ENCODE peak calls at places on chromosomes 16 and 17, in seven cellular contexts. Y is body of pancreas, D is A549, I is sigmoid colon, K is heart right ventricle, U is cardiac fibroblast, S is astrocyte of the spinal cord. C is an unnamed sample.

GRCh38 chr17:5705081-5705875 is 121.0 kb upstream of the NLRP1 start:
- DNase-seq in Y (no peak), D (no peak), I (no peak), K (no peak), U (peak), S (no peak), C (no peak)

GRCh38 chr17:78707016-78707415 is 75.1 kb downstream of the CYTH1 start:
- DNase-seq in Y (no peak), D (peak), I (no peak), K (no peak), U (no peak), S (peak), C (no peak)

GRCh38 chr17:68491381-68491849 is 20.8 kb upstream of the PRKAR1A start:
- DNase-seq in Y (peak), D (no peak), I (peak), K (peak), U (peak), S (no peak), C (no peak)

GRCh38 chr16:1933097-1933661 is 9.8 kb downstream of the MSRB1 start:
- DNase-seq in Y (peak), D (no peak), I (no peak), K (no peak), U (no peak), S (no peak), C (no peak)

GRCh38 chr16:73054732-73055481 is 7.0 kb upstream of the ZFHX3 start:
- DNase-seq in Y (no peak), D (peak), I (peak), K (no peak), U (peak), S (peak), C (no peak)

GRCh38 chr16:23608194-23608593 is 12.1 kb upstream of the NDUFAB1 start:
- DNase-seq in Y (no peak), D (peak), I (no peak), K (peak), U (peak), S (peak), C (peak)

GRCh38 chr16:17277981-17278381 is 192.8 kb downstream of the XYLT1 start:
- DNase-seq in Y (peak), D (peak), I (no peak), K (peak), U (peak), S (no peak), C (no peak)

GRCh38 chr16:10616744-10617640 is 36.6 kb upstream of the EMP2 start:
- DNase-seq in Y (peak), D (peak), I (peak), K (peak), U (peak), S (peak), C (peak)

GRCh38 chr17:39695089-39695474 is 4.8 kb upstream of the ERBB2 start:
- DNase-seq in Y (no peak), D (no peak), I (no peak), K (no peak), U (no peak), S (no peak), C (no peak)

GRCh38 chr17:13562271-13562800 is 39.4 kb downstream of the HS3ST3A1 start:
- DNase-seq in Y (peak), D (peak), I (peak), K (no peak), U (no peak), S (peak), C (peak)

GRCh38 chr17:50060951-50061712 is 5.2 kb downstream of the ITGA3 start:
- DNase-seq in Y (peak), D (peak), I (peak), K (peak), U (peak), S (peak), C (peak)

GRCh38 chr16:5836979-5837670 is 739.5 kb upstream of the EEF2KMT start:
- DNase-seq in Y (no peak), D (no peak), I (no peak), K (no peak), U (no peak), S (peak), C (no peak)

GRCh38 chr16:3135120-3135715 is 389 bp downstream of the ZNF213 start:
- DNase-seq in Y (no peak), D (no peak), I (no peak), K (no peak), U (no peak), S (peak), C (no peak)

GRCh38 chr16:87778830-87779579 is 13.2 kb upstream of the KLHDC4 start:
- DNase-seq in Y (peak), D (peak), I (peak), K (peak), U (peak), S (peak), C (peak)

GRCh38 chr16:23082161-23082788 is 67.0 kb downstream of the USP31 start:
- DNase-seq in Y (no peak), D (peak), I (no peak), K (peak), U (peak), S (no peak), C (no peak)

GRCh38 chr17:74642995-74643394 is 19.5 kb upstream of the CD300E start:
- DNase-seq in Y (no peak), D (no peak), I (no peak), K (no peak), U (no peak), S (no peak), C (no peak)

GRCh38 chr17:42775534-42776098 is 2.4 kb downstream of the VPS25 start:
- DNase-seq in Y (no peak), D (no peak), I (no peak), K (no peak), U (no peak), S (peak), C (no peak)

GRCh38 chr17:39739020-39739884 is 1.5 kb downstream of the GRB7 start:
- DNase-seq in Y (peak), D (peak), I (no peak), K (no peak), U (peak), S (no peak), C (peak)

GRCh38 chr17:21417921-21418320 is 41.8 kb downstream of the KCNJ12 start:
- DNase-seq in Y (no peak), D (no peak), I (peak), K (no peak), U (no peak), S (no peak), C (no peak)

GRCh38 chr17:64178011-64178825 is 48.3 kb upstream of the ERN1 start:
- DNase-seq in Y (peak), D (no peak), I (no peak), K (no peak), U (no peak), S (no peak), C (peak)

GRCh38 chr16:73066927-73067670 is 19.2 kb upstream of the ZFHX3 start:
- DNase-seq in Y (no peak), D (no peak), I (peak), K (no peak), U (peak), S (peak), C (peak)

GRCh38 chr16:85654251-85655115 is 34.3 kb downstream of the GINS2 start:
- DNase-seq in Y (no peak), D (no peak), I (no peak), K (no peak), U (no peak), S (no peak), C (no peak)

GRCh38 chr17:82876602-82877391 is 37.0 kb upstream of the ZNF750 start:
- DNase-seq in Y (peak), D (no peak), I (peak), K (peak), U (peak), S (peak), C (peak)

GRCh38 chr17:51617876-51618455 is 357.6 kb downstream of the UTP18 start:
- DNase-seq in Y (no peak), D (no peak), I (no peak), K (no peak), U (no peak), S (no peak), C (no peak)

GRCh38 chr17:35167046-35167445 is 19.4 kb downstream of the UNC45B start:
- DNase-seq in Y (no peak), D (no peak), I (peak), K (no peak), U (no peak), S (no peak), C (no peak)

GRCh38 chr17:65029605-65030308 is 26.8 kb downstream of the GNA13 start:
- DNase-seq in Y (no peak), D (no peak), I (no peak), K (no peak), U (no peak), S (no peak), C (no peak)

GRCh38 chr16:75483222-75483621 is 12.0 kb downstream of the CHST6 start:
- DNase-seq in Y (no peak), D (no peak), I (no peak), K (no peak), U (no peak), S (peak), C (no peak)

GRCh38 chr17:62628845-62629555 is 1.5 kb downstream of the MRC2 start:
- DNase-seq in Y (no peak), D (no peak), I (no peak), K (no peak), U (peak), S (peak), C (peak)

GRCh38 chr17:63035271-63035670 is 69.2 kb downstream of the TANC2 start:
- DNase-seq in Y (no peak), D (peak), I (no peak), K (no peak), U (peak), S (peak), C (peak)

GRCh38 chr17:79364695-79365094 is 246.2 kb downstream of the RBFOX3 start:
- DNase-seq in Y (no peak), D (no peak), I (no peak), K (no peak), U (no peak), S (no peak), C (no peak)

GRCh38 chr17:36994438-36994837 is 45.7 kb downstream of the AATF start:
- DNase-seq in Y (no peak), D (no peak), I (no peak), K (no peak), U (no peak), S (peak), C (peak)

GRCh38 chr17:80847506-80848230 is 144.0 kb upstream of the CHMP6 start:
- DNase-seq in Y (no peak), D (no peak), I (peak), K (no peak), U (no peak), S (no peak), C (no peak)

GRCh38 chr17:16987830-16988601 is 16.1 kb upstream of the TNFRSF13B start:
- DNase-seq in Y (peak), D (peak), I (peak), K (peak), U (peak), S (peak), C (peak)

GRCh38 chr16:72149676-72150464 is 22.1 kb downstream of the PMFBP1 start:
- DNase-seq in Y (no peak), D (no peak), I (no peak), K (no peak), U (no peak), S (no peak), C (no peak)

DNA sequence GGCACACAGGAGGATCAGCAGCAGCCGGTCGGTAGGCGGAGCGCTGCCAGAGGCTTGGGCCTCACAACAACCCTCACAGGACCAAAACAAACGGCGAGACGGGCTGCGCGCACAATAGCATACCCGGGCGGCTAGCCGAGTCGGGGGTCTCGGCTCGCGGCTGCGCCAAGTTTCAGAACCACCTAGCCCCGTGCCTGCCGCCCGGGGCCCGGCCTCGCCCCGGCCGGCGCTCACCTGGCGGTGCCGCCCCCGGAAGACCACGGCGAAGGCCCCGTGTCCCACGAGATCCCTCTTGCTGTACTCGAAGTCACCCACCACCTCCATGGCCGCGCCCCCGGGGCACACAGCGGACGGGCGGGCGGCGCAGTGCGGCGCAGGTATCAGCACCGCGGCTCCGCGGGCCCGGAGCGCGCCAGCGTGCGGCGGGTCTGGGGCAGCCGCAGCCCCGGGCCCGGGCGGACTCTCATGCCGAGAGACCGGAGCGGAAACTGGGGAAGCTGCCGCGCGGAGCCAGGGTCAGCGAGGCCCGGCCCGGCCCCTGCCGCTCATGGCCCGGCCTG is 562 bp downstream of the ULK2 start:
- DNase-seq in Y (peak), D (peak), I (peak), K (peak), U (peak), S (peak), C (peak)
- TF ChIP-seq CTCF in Y (peak), D (peak), I (no peak), K (peak), U (peak), S (peak), C (peak)

GRCh38 chr16:9008335-9009260 is 44.9 kb upstream of the USP7 start:
- DNase-seq in Y (peak), D (peak), I (peak), K (peak), U (peak), S (peak), C (peak)
- H3K4me3 ChIP-seq in Y (no peak), D (no peak), I (peak), K (peak), U (peak), S (peak), C (peak)

GRCh38 chr17:19344311-19345066 is 18.0 kb downstream of the B9D1 start:
- DNase-seq in Y (no peak), D (no peak), I (peak), K (no peak), U (no peak), S (no peak), C (no peak)
- TF ChIP-seq CTCF in Y (no peak), D (no peak), I (no peak), K (no peak), U (no peak), S (no peak), C (no peak)

DNA sequence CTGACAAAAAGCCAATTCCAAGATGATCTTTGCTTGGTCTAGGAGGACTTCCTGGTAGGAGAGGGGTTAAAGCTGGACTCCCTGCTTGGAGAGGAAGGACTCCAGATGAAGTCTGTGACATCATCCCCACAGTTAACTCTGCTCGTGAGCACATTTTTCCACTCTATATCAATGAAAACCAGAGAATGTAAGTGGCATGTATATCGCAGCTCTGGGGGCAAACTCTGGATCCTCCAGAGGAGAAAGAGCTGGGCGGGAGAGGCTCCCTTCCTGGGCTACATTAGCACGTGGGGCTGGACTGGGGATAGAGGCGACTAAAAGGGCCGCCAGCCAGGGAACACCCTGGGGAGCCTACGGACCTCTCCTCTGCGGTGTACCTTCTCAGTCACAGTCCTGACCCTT is 34.1 kb downstream of the HIC1 start:
- DNase-seq in Y (no peak), D (no peak), I (no peak), K (no peak), U (peak), S (peak), C (peak)
- H3K4me3 ChIP-seq in Y (no peak), D (no peak), I (peak), K (peak), U (peak), S (peak), C (peak)

C was measured in foreskin fibroblast.